ENCODE peak calls at places on chromosomes 7 and 10, in nine cellular contexts. One of them, this sample, is unnamed.

GRCh38 chr10:88879754-88880286 is at the start of gene STAMBPL1:
- DNase-seq in right lobe of liver: no peak
- DNase-seq in uterus: no peak
- DNase-seq in IMR-90: no peak
- DNase-seq in A549: no peak
- DNase-seq in spleen: peak
- DNase-seq in ovary: peak
- DNase-seq in esophagus squamous epithelium: peak
- DNase-seq in Peyer's patch: peak
- DNase-seq in this sample: peak

GRCh38 chr10:32938554-32939061 is 19.4 kb downstream of the ITGB1 start:
- DNase-seq in A549: peak
- DNase-seq in right lobe of liver: no peak
- DNase-seq in IMR-90: no peak
- DNase-seq in esophagus squamous epithelium: no peak
- DNase-seq in ovary: no peak
- DNase-seq in spleen: peak
- DNase-seq in uterus: no peak
- DNase-seq in Peyer's patch: no peak
- DNase-seq in this sample: no peak

GRCh38 chr10:60413306-60414012 is 23.8 kb upstream of the ANK3 start:
- DNase-seq in A549: no peak
- DNase-seq in esophagus squamous epithelium: no peak
- DNase-seq in uterus: no peak
- DNase-seq in right lobe of liver: no peak
- DNase-seq in Peyer's patch: no peak
- DNase-seq in IMR-90: no peak
- DNase-seq in spleen: no peak
- DNase-seq in ovary: no peak
- DNase-seq in this sample: no peak

GRCh38 chr7:19464241-19464640 is 244.6 kb downstream of the POLR1F start:
- DNase-seq in Peyer's patch: no peak
- DNase-seq in ovary: no peak
- DNase-seq in esophagus squamous epithelium: no peak
- DNase-seq in spleen: no peak
- DNase-seq in right lobe of liver: no peak
- DNase-seq in A549: no peak
- DNase-seq in uterus: no peak
- DNase-seq in IMR-90: peak
- DNase-seq in this sample: no peak

GRCh38 chr7:107934991-107935770 is 44.2 kb downstream of the DLD start:
- DNase-seq in uterus: no peak
- DNase-seq in Peyer's patch: no peak
- DNase-seq in spleen: no peak
- DNase-seq in A549: no peak
- DNase-seq in IMR-90: peak
- DNase-seq in right lobe of liver: no peak
- DNase-seq in ovary: no peak
- DNase-seq in esophagus squamous epithelium: no peak
- DNase-seq in this sample: no peak

GRCh38 chr7:129610709-129611245 is 743 bp upstream of the NRF1 start:
- DNase-seq in A549: no peak
- DNase-seq in Peyer's patch: no peak
- DNase-seq in right lobe of liver: no peak
- DNase-seq in ovary: peak
- DNase-seq in spleen: no peak
- DNase-seq in IMR-90: no peak
- DNase-seq in uterus: no peak
- DNase-seq in esophagus squamous epithelium: no peak
- DNase-seq in this sample: no peak

GRCh38 chr7:6530626-6531491 is 20.4 kb downstream of the GRID2IP start:
- DNase-seq in A549: no peak
- DNase-seq in right lobe of liver: no peak
- DNase-seq in IMR-90: no peak
- DNase-seq in spleen: peak
- DNase-seq in esophagus squamous epithelium: no peak
- DNase-seq in ovary: no peak
- DNase-seq in uterus: no peak
- DNase-seq in Peyer's patch: peak
- DNase-seq in this sample: no peak

GRCh38 chr10:11213156-11213555 is 195.5 kb downstream of the CELF2 start:
- DNase-seq in spleen: no peak
- DNase-seq in uterus: no peak
- DNase-seq in ovary: no peak
- DNase-seq in right lobe of liver: no peak
- DNase-seq in A549: no peak
- DNase-seq in Peyer's patch: no peak
- DNase-seq in IMR-90: no peak
- DNase-seq in esophagus squamous epithelium: no peak
- DNase-seq in this sample: no peak

GRCh38 chr7:78301361-78301760 is 502.8 kb downstream of the PHTF2 start:
- DNase-seq in uterus: no peak
- DNase-seq in Peyer's patch: no peak
- DNase-seq in ovary: no peak
- DNase-seq in IMR-90: peak
- DNase-seq in spleen: no peak
- DNase-seq in esophagus squamous epithelium: no peak
- DNase-seq in right lobe of liver: no peak
- DNase-seq in A549: no peak
- DNase-seq in this sample: no peak

GRCh38 chr7:23334482-23335056 is 35.4 kb downstream of the MALSU1 start:
- DNase-seq in uterus: peak
- DNase-seq in ovary: no peak
- DNase-seq in Peyer's patch: no peak
- DNase-seq in right lobe of liver: peak
- DNase-seq in IMR-90: peak
- DNase-seq in esophagus squamous epithelium: no peak
- DNase-seq in A549: peak
- DNase-seq in spleen: no peak
- DNase-seq in this sample: no peak

GRCh38 chr10:14008648-14009072 is 322.1 kb downstream of the FRMD4A start:
- DNase-seq in A549: no peak
- DNase-seq in uterus: no peak
- DNase-seq in right lobe of liver: no peak
- DNase-seq in spleen: no peak
- DNase-seq in Peyer's patch: no peak
- DNase-seq in IMR-90: peak
- DNase-seq in esophagus squamous epithelium: no peak
- DNase-seq in ovary: no peak
- DNase-seq in this sample: no peak

GRCh38 chr7:2197436-2198155 is 35.1 kb downstream of the MAD1L1 start:
- DNase-seq in IMR-90: no peak
- DNase-seq in uterus: no peak
- DNase-seq in Peyer's patch: no peak
- DNase-seq in A549: no peak
- DNase-seq in spleen: peak
- DNase-seq in right lobe of liver: peak
- DNase-seq in esophagus squamous epithelium: no peak
- DNase-seq in ovary: no peak
- DNase-seq in this sample: no peak

GRCh38 chr7:96120856-96121255 is 201.0 kb downstream of the SLC25A13 start:
- DNase-seq in IMR-90: no peak
- DNase-seq in spleen: no peak
- DNase-seq in A549: no peak
- DNase-seq in esophagus squamous epithelium: no peak
- DNase-seq in Peyer's patch: no peak
- DNase-seq in uterus: no peak
- DNase-seq in right lobe of liver: no peak
- DNase-seq in ovary: no peak
- DNase-seq in this sample: no peak

GRCh38 chr7:93873998-93874574 is 16.5 kb downstream of the TFPI2 start:
- DNase-seq in A549: no peak
- DNase-seq in uterus: no peak
- DNase-seq in spleen: no peak
- DNase-seq in IMR-90: no peak
- DNase-seq in esophagus squamous epithelium: no peak
- DNase-seq in ovary: no peak
- DNase-seq in Peyer's patch: no peak
- DNase-seq in right lobe of liver: no peak
- DNase-seq in this sample: no peak

GRCh38 chr10:99672884-99673283 is 13.6 kb downstream of the ENTPD7 start:
- DNase-seq in esophagus squamous epithelium: no peak
- DNase-seq in A549: no peak
- DNase-seq in Peyer's patch: no peak
- DNase-seq in uterus: no peak
- DNase-seq in spleen: no peak
- DNase-seq in ovary: no peak
- DNase-seq in IMR-90: peak
- DNase-seq in right lobe of liver: no peak
- DNase-seq in this sample: no peak

GRCh38 chr7:129492406-129492805 is 9.9 kb upstream of the SMKR1 start:
- DNase-seq in Peyer's patch: no peak
- DNase-seq in esophagus squamous epithelium: no peak
- DNase-seq in right lobe of liver: no peak
- DNase-seq in uterus: no peak
- DNase-seq in spleen: no peak
- DNase-seq in A549: no peak
- DNase-seq in ovary: no peak
- DNase-seq in IMR-90: no peak
- DNase-seq in this sample: no peak

GRCh38 chr7:50264908-50265307 is 39.6 kb upstream of the IKZF1 start:
- DNase-seq in ovary: no peak
- DNase-seq in spleen: no peak
- DNase-seq in esophagus squamous epithelium: no peak
- DNase-seq in IMR-90: no peak
- DNase-seq in right lobe of liver: no peak
- DNase-seq in Peyer's patch: no peak
- DNase-seq in A549: no peak
- DNase-seq in uterus: no peak
- DNase-seq in this sample: no peak

GRCh38 chr7:102331536-102332275 is 24.5 kb downstream of the SPDYE6 start:
- DNase-seq in IMR-90: no peak
- DNase-seq in Peyer's patch: no peak
- DNase-seq in esophagus squamous epithelium: no peak
- DNase-seq in spleen: no peak
- DNase-seq in ovary: no peak
- DNase-seq in uterus: no peak
- DNase-seq in A549: no peak
- DNase-seq in right lobe of liver: no peak
- DNase-seq in this sample: no peak

GRCh38 chr10:77582710-77583115 is 54.9 kb downstream of the KCNMA1 start:
- DNase-seq in spleen: no peak
- DNase-seq in Peyer's patch: no peak
- DNase-seq in esophagus squamous epithelium: no peak
- DNase-seq in IMR-90: peak
- DNase-seq in right lobe of liver: no peak
- DNase-seq in uterus: no peak
- DNase-seq in A549: peak
- DNase-seq in ovary: no peak
- DNase-seq in this sample: no peak

GRCh38 chr10:104416-104815 is 30.8 kb upstream of the ZMYND11 start:
- DNase-seq in esophagus squamous epithelium: no peak
- DNase-seq in uterus: no peak
- DNase-seq in spleen: no peak
- DNase-seq in right lobe of liver: no peak
- DNase-seq in IMR-90: no peak
- DNase-seq in Peyer's patch: no peak
- DNase-seq in A549: no peak
- DNase-seq in ovary: no peak
- DNase-seq in this sample: no peak

GRCh38 chr10:43928425-43928968 is 279.8 kb upstream of the ZNF32 start:
- DNase-seq in spleen: no peak
- DNase-seq in ovary: no peak
- DNase-seq in IMR-90: no peak
- DNase-seq in right lobe of liver: no peak
- DNase-seq in esophagus squamous epithelium: no peak
- DNase-seq in Peyer's patch: no peak
- DNase-seq in uterus: no peak
- DNase-seq in A549: no peak
- DNase-seq in this sample: no peak
- TF ChIP-seq POLR2A in spleen: no peak
- TF ChIP-seq POLR2A in ovary: no peak
- TF ChIP-seq POLR2A in IMR-90: no peak
- TF ChIP-seq POLR2A in right lobe of liver: no peak
- TF ChIP-seq POLR2A in esophagus squamous epithelium: no peak
- TF ChIP-seq POLR2A in Peyer's patch: no peak
- TF ChIP-seq POLR2A in uterus: no peak
- TF ChIP-seq POLR2A in A549: no peak
- TF ChIP-seq POLR2A in this sample: no peak

DNA sequence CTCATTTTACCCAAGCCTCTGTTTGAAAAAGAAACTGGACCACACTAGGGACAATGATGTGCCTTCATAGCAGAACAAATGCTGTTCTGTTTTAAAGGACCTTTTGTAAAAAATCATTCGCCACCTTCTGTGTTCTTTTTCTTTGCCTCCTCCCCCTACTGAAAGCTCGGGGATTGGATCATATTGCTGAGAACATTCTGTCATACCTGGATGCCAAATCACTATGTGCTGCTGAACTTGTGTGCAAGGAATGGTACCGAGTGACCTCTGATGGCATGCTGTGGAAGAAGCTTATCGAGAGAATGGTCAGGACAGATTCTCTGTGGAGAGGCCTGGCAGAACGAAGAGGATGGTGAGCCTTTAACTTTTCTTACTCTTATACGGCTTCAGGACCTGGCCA is 62.2 kb downstream of the POLL start:
- DNase-seq in IMR-90: no peak
- DNase-seq in spleen: no peak
- DNase-seq in Peyer's patch: no peak
- DNase-seq in esophagus squamous epithelium: no peak
- DNase-seq in right lobe of liver: no peak
- DNase-seq in A549: no peak
- DNase-seq in ovary: no peak
- DNase-seq in uterus: no peak
- DNase-seq in this sample: no peak
- TF ChIP-seq POLR2A in IMR-90: no peak
- TF ChIP-seq POLR2A in spleen: no peak
- TF ChIP-seq POLR2A in Peyer's patch: no peak
- TF ChIP-seq POLR2A in esophagus squamous epithelium: no peak
- TF ChIP-seq POLR2A in right lobe of liver: no peak
- TF ChIP-seq POLR2A in A549: no peak
- TF ChIP-seq POLR2A in ovary: no peak
- TF ChIP-seq POLR2A in uterus: no peak
- TF ChIP-seq POLR2A in this sample: no peak

DNA sequence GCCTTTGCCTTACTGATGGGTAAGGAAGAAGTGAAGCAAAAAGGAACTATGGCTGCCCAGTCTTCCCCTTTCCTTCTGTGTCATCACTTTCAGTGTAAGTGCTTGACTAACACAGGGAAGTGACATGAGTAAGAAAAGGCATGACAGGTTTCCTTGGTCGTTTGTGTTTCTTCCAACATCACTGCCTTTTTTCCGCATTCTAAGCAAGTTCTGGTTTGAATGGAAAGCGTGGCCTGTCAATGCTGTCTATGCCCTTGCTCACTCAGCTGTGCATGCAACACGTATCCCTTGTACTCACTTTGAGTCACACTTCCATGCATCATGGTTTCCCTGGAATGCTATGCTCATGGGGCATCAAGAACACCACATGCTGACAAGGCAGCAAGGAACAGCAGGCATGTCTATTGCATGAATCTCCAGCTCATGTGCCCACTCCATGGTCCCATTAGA is 111.8 kb downstream of the OAT start:
- DNase-seq in spleen: no peak
- DNase-seq in uterus: no peak
- DNase-seq in ovary: no peak
- DNase-seq in IMR-90: no peak
- DNase-seq in esophagus squamous epithelium: no peak
- DNase-seq in Peyer's patch: no peak
- DNase-seq in right lobe of liver: peak
- DNase-seq in A549: no peak
- DNase-seq in this sample: no peak
- TF ChIP-seq POLR2A in spleen: no peak
- TF ChIP-seq POLR2A in uterus: no peak
- TF ChIP-seq POLR2A in ovary: no peak
- TF ChIP-seq POLR2A in IMR-90: no peak
- TF ChIP-seq POLR2A in esophagus squamous epithelium: no peak
- TF ChIP-seq POLR2A in Peyer's patch: no peak
- TF ChIP-seq POLR2A in right lobe of liver: no peak
- TF ChIP-seq POLR2A in A549: no peak
- TF ChIP-seq POLR2A in this sample: no peak

GRCh38 chr7:114922151-114922651 is 307 bp downstream of the MDFIC start:
- DNase-seq in IMR-90: peak
- DNase-seq in Peyer's patch: peak
- DNase-seq in A549: peak
- DNase-seq in spleen: peak
- DNase-seq in uterus: peak
- DNase-seq in esophagus squamous epithelium: no peak
- DNase-seq in right lobe of liver: peak
- DNase-seq in ovary: peak
- DNase-seq in this sample: peak
- TF ChIP-seq POLR2A in IMR-90: peak
- TF ChIP-seq POLR2A in Peyer's patch: no peak
- TF ChIP-seq POLR2A in A549: peak
- TF ChIP-seq POLR2A in spleen: no peak
- TF ChIP-seq POLR2A in uterus: peak
- TF ChIP-seq POLR2A in esophagus squamous epithelium: no peak
- TF ChIP-seq POLR2A in right lobe of liver: peak
- TF ChIP-seq POLR2A in ovary: peak
- TF ChIP-seq POLR2A in this sample: peak